ENCODE peak calls at places on chromosome 21, in five cellular contexts. One of them, this sample, is unnamed.

GRCh38 chr21:41630249-41630648 is 122.3 kb upstream of the TMPRSS2 start:
- DNase-seq in CD4-positive, CD25-positive, alpha-beta regulatory T cell: no peak
- DNase-seq in mucosa of gallbladder: no peak
- DNase-seq in activated CD4-positive, alpha-beta T cell treated with anti-CD3 and anti-CD28 coated beads for 4 hours: no peak
- DNase-seq in SW480: no peak
- DNase-seq in this sample: peak

GRCh38 chr21:42321231-42321630 is 6.0 kb upstream of the TFF3 start:
- DNase-seq in CD4-positive, CD25-positive, alpha-beta regulatory T cell: no peak
- DNase-seq in mucosa of gallbladder: no peak
- DNase-seq in activated CD4-positive, alpha-beta T cell treated with anti-CD3 and anti-CD28 coated beads for 4 hours: no peak
- DNase-seq in SW480: no peak
- DNase-seq in this sample: no peak

GRCh38 chr21:31201548-31201947 is 142.5 kb downstream of the TIAM1 start:
- DNase-seq in SW480: no peak
- DNase-seq in mucosa of gallbladder: peak
- DNase-seq in activated CD4-positive, alpha-beta T cell treated with anti-CD3 and anti-CD28 coated beads for 4 hours: no peak
- DNase-seq in CD4-positive, CD25-positive, alpha-beta regulatory T cell: no peak
- DNase-seq in this sample: no peak

GRCh38 chr21:46253610-46254124 is 25.1 kb upstream of the LSS start:
- DNase-seq in CD4-positive, CD25-positive, alpha-beta regulatory T cell: peak
- DNase-seq in activated CD4-positive, alpha-beta T cell treated with anti-CD3 and anti-CD28 coated beads for 4 hours: peak
- DNase-seq in SW480: no peak
- DNase-seq in mucosa of gallbladder: no peak
- DNase-seq in this sample: peak

GRCh38 chr21:27695246-27695645 is 728.4 kb upstream of the ADAMTS5 start:
- DNase-seq in SW480: no peak
- DNase-seq in CD4-positive, CD25-positive, alpha-beta regulatory T cell: no peak
- DNase-seq in mucosa of gallbladder: no peak
- DNase-seq in activated CD4-positive, alpha-beta T cell treated with anti-CD3 and anti-CD28 coated beads for 4 hours: no peak
- DNase-seq in this sample: no peak

GRCh38 chr21:34792504-34793089 is 123.8 kb downstream of the CLIC6 start:
- DNase-seq in CD4-positive, CD25-positive, alpha-beta regulatory T cell: no peak
- DNase-seq in SW480: no peak
- DNase-seq in mucosa of gallbladder: peak
- DNase-seq in activated CD4-positive, alpha-beta T cell treated with anti-CD3 and anti-CD28 coated beads for 4 hours: no peak
- DNase-seq in this sample: no peak

GRCh38 chr21:36926989-36927695 is 39.3 kb downstream of the HLCS start:
- DNase-seq in SW480: no peak
- DNase-seq in mucosa of gallbladder: no peak
- DNase-seq in CD4-positive, CD25-positive, alpha-beta regulatory T cell: no peak
- DNase-seq in activated CD4-positive, alpha-beta T cell treated with anti-CD3 and anti-CD28 coated beads for 4 hours: no peak
- DNase-seq in this sample: peak

GRCh38 chr21:26844258-26845065 is 747 bp downstream of the ADAMTS1 start:
- DNase-seq in activated CD4-positive, alpha-beta T cell treated with anti-CD3 and anti-CD28 coated beads for 4 hours: no peak
- DNase-seq in mucosa of gallbladder: peak
- DNase-seq in SW480: no peak
- DNase-seq in CD4-positive, CD25-positive, alpha-beta regulatory T cell: no peak
- DNase-seq in this sample: no peak

GRCh38 chr21:17783816-17784598 is 35.1 kb downstream of the C21orf91 start:
- DNase-seq in activated CD4-positive, alpha-beta T cell treated with anti-CD3 and anti-CD28 coated beads for 4 hours: peak
- DNase-seq in CD4-positive, CD25-positive, alpha-beta regulatory T cell: peak
- DNase-seq in mucosa of gallbladder: no peak
- DNase-seq in SW480: no peak
- DNase-seq in this sample: peak

GRCh38 chr21:39386194-39386593 is 37.3 kb upstream of the HMGN1 start:
- DNase-seq in mucosa of gallbladder: peak
- DNase-seq in activated CD4-positive, alpha-beta T cell treated with anti-CD3 and anti-CD28 coated beads for 4 hours: no peak
- DNase-seq in CD4-positive, CD25-positive, alpha-beta regulatory T cell: no peak
- DNase-seq in SW480: peak
- DNase-seq in this sample: no peak

GRCh38 chr21:44448651-44449131 is 6.6 kb upstream of the LRRC3 start:
- DNase-seq in SW480: no peak
- DNase-seq in CD4-positive, CD25-positive, alpha-beta regulatory T cell: no peak
- DNase-seq in mucosa of gallbladder: no peak
- DNase-seq in activated CD4-positive, alpha-beta T cell treated with anti-CD3 and anti-CD28 coated beads for 4 hours: no peak
- DNase-seq in this sample: no peak

GRCh38 chr21:42081138-42081537 is 10.0 kb downstream of the UMODL1 start:
- DNase-seq in activated CD4-positive, alpha-beta T cell treated with anti-CD3 and anti-CD28 coated beads for 4 hours: no peak
- DNase-seq in SW480: no peak
- DNase-seq in CD4-positive, CD25-positive, alpha-beta regulatory T cell: no peak
- DNase-seq in mucosa of gallbladder: no peak
- DNase-seq in this sample: no peak

GRCh38 chr21:42228709-42229220 is 9.8 kb downstream of the ABCG1 start:
- DNase-seq in activated CD4-positive, alpha-beta T cell treated with anti-CD3 and anti-CD28 coated beads for 4 hours: no peak
- DNase-seq in mucosa of gallbladder: no peak
- DNase-seq in CD4-positive, CD25-positive, alpha-beta regulatory T cell: no peak
- DNase-seq in SW480: no peak
- DNase-seq in this sample: no peak

GRCh38 chr21:46412521-46413364 is 45.9 kb upstream of the DIP2A start:
- DNase-seq in activated CD4-positive, alpha-beta T cell treated with anti-CD3 and anti-CD28 coated beads for 4 hours: no peak
- DNase-seq in mucosa of gallbladder: no peak
- DNase-seq in CD4-positive, CD25-positive, alpha-beta regulatory T cell: no peak
- DNase-seq in SW480: no peak
- DNase-seq in this sample: no peak

GRCh38 chr21:41529769-41530168 is 21.8 kb upstream of the TMPRSS2 start:
- DNase-seq in CD4-positive, CD25-positive, alpha-beta regulatory T cell: no peak
- DNase-seq in mucosa of gallbladder: no peak
- DNase-seq in activated CD4-positive, alpha-beta T cell treated with anti-CD3 and anti-CD28 coated beads for 4 hours: no peak
- DNase-seq in SW480: no peak
- DNase-seq in this sample: peak

GRCh38 chr21:41831453-41831831 is 47.7 kb downstream of the PRDM15 start:
- DNase-seq in SW480: no peak
- DNase-seq in mucosa of gallbladder: no peak
- DNase-seq in activated CD4-positive, alpha-beta T cell treated with anti-CD3 and anti-CD28 coated beads for 4 hours: no peak
- DNase-seq in CD4-positive, CD25-positive, alpha-beta regulatory T cell: no peak
- DNase-seq in this sample: no peak

GRCh38 chr21:22314963-22315362 is 1316.8 kb downstream of the NCAM2 start:
- DNase-seq in CD4-positive, CD25-positive, alpha-beta regulatory T cell: no peak
- DNase-seq in mucosa of gallbladder: no peak
- DNase-seq in activated CD4-positive, alpha-beta T cell treated with anti-CD3 and anti-CD28 coated beads for 4 hours: no peak
- DNase-seq in SW480: no peak
- DNase-seq in this sample: no peak

GRCh38 chr21:15732996-15733329 is 3.2 kb downstream of the USP25 start:
- DNase-seq in mucosa of gallbladder: no peak
- DNase-seq in activated CD4-positive, alpha-beta T cell treated with anti-CD3 and anti-CD28 coated beads for 4 hours: no peak
- DNase-seq in CD4-positive, CD25-positive, alpha-beta regulatory T cell: no peak
- DNase-seq in SW480: no peak
- DNase-seq in this sample: no peak

GRCh38 chr21:17279663-17280062 is 233.2 kb upstream of the CXADR start:
- DNase-seq in SW480: no peak
- DNase-seq in CD4-positive, CD25-positive, alpha-beta regulatory T cell: no peak
- DNase-seq in activated CD4-positive, alpha-beta T cell treated with anti-CD3 and anti-CD28 coated beads for 4 hours: no peak
- DNase-seq in mucosa of gallbladder: no peak
- DNase-seq in this sample: no peak

GRCh38 chr21:35505067-35505466 is 456.0 kb upstream of the RUNX1 start:
- DNase-seq in SW480: no peak
- DNase-seq in activated CD4-positive, alpha-beta T cell treated with anti-CD3 and anti-CD28 coated beads for 4 hours: no peak
- DNase-seq in mucosa of gallbladder: no peak
- DNase-seq in CD4-positive, CD25-positive, alpha-beta regulatory T cell: no peak
- DNase-seq in this sample: no peak

GRCh38 chr21:42542596-42542995 is 28.9 kb downstream of the SLC37A1 start:
- DNase-seq in CD4-positive, CD25-positive, alpha-beta regulatory T cell: no peak
- DNase-seq in SW480: no peak
- DNase-seq in activated CD4-positive, alpha-beta T cell treated with anti-CD3 and anti-CD28 coated beads for 4 hours: no peak
- DNase-seq in mucosa of gallbladder: no peak
- DNase-seq in this sample: no peak

GRCh38 chr21:43317254-43317748 is 109.6 kb downstream of the SIK1 start:
- DNase-seq in CD4-positive, CD25-positive, alpha-beta regulatory T cell: no peak
- DNase-seq in activated CD4-positive, alpha-beta T cell treated with anti-CD3 and anti-CD28 coated beads for 4 hours: no peak
- DNase-seq in mucosa of gallbladder: no peak
- DNase-seq in SW480: no peak
- DNase-seq in this sample: no peak

GRCh38 chr21:41847066-41847804 is 31.9 kb downstream of the PRDM15 start:
- DNase-seq in CD4-positive, CD25-positive, alpha-beta regulatory T cell: no peak
- DNase-seq in mucosa of gallbladder: no peak
- DNase-seq in SW480: no peak
- DNase-seq in activated CD4-positive, alpha-beta T cell treated with anti-CD3 and anti-CD28 coated beads for 4 hours: no peak
- DNase-seq in this sample: no peak

GRCh38 chr21:38229260-38229877 is 27.4 kb upstream of the KCNJ15 start:
- DNase-seq in mucosa of gallbladder: no peak
- DNase-seq in SW480: no peak
- DNase-seq in activated CD4-positive, alpha-beta T cell treated with anti-CD3 and anti-CD28 coated beads for 4 hours: no peak
- DNase-seq in CD4-positive, CD25-positive, alpha-beta regulatory T cell: no peak
- DNase-seq in this sample: no peak

GRCh38 chr21:31332525-31332924 is 11.5 kb downstream of the TIAM1 start:
- DNase-seq in SW480: no peak
- DNase-seq in mucosa of gallbladder: no peak
- DNase-seq in CD4-positive, CD25-positive, alpha-beta regulatory T cell: no peak
- DNase-seq in activated CD4-positive, alpha-beta T cell treated with anti-CD3 and anti-CD28 coated beads for 4 hours: no peak
- DNase-seq in this sample: no peak

GRCh38 chr21:43269461-43269860 is 100.7 kb downstream of the CRYAA start:
- DNase-seq in CD4-positive, CD25-positive, alpha-beta regulatory T cell: peak
- DNase-seq in activated CD4-positive, alpha-beta T cell treated with anti-CD3 and anti-CD28 coated beads for 4 hours: peak
- DNase-seq in mucosa of gallbladder: no peak
- DNase-seq in SW480: no peak
- DNase-seq in this sample: no peak

GRCh38 chr21:37799193-37800121 is 116.8 kb downstream of the KCNJ6 start:
- DNase-seq in activated CD4-positive, alpha-beta T cell treated with anti-CD3 and anti-CD28 coated beads for 4 hours: no peak
- DNase-seq in CD4-positive, CD25-positive, alpha-beta regulatory T cell: no peak
- DNase-seq in SW480: no peak
- DNase-seq in mucosa of gallbladder: no peak
- DNase-seq in this sample: no peak

GRCh38 chr21:41241341-41241740 is 73.4 kb downstream of the BACE2 start:
- DNase-seq in SW480: no peak
- DNase-seq in CD4-positive, CD25-positive, alpha-beta regulatory T cell: no peak
- DNase-seq in mucosa of gallbladder: no peak
- DNase-seq in activated CD4-positive, alpha-beta T cell treated with anti-CD3 and anti-CD28 coated beads for 4 hours: no peak
- DNase-seq in this sample: no peak

GRCh38 chr21:38897532-38898421 is 92.0 kb downstream of the ETS2 start:
- DNase-seq in SW480: no peak
- DNase-seq in CD4-positive, CD25-positive, alpha-beta regulatory T cell: no peak
- DNase-seq in activated CD4-positive, alpha-beta T cell treated with anti-CD3 and anti-CD28 coated beads for 4 hours: no peak
- DNase-seq in mucosa of gallbladder: no peak
- DNase-seq in this sample: no peak

GRCh38 chr21:35953570-35953969 is 106.8 kb downstream of the SETD4 start:
- DNase-seq in mucosa of gallbladder: peak
- DNase-seq in CD4-positive, CD25-positive, alpha-beta regulatory T cell: no peak
- DNase-seq in SW480: no peak
- DNase-seq in activated CD4-positive, alpha-beta T cell treated with anti-CD3 and anti-CD28 coated beads for 4 hours: no peak
- DNase-seq in this sample: peak

GRCh38 chr21:45862544-45863207 is 118.9 kb upstream of the COL6A1 start:
- DNase-seq in mucosa of gallbladder: no peak
- DNase-seq in SW480: no peak
- DNase-seq in CD4-positive, CD25-positive, alpha-beta regulatory T cell: no peak
- DNase-seq in activated CD4-positive, alpha-beta T cell treated with anti-CD3 and anti-CD28 coated beads for 4 hours: no peak
- DNase-seq in this sample: no peak

GRCh38 chr21:31554511-31555022 is 104.9 kb upstream of the SOD1 start:
- DNase-seq in activated CD4-positive, alpha-beta T cell treated with anti-CD3 and anti-CD28 coated beads for 4 hours: peak
- DNase-seq in SW480: no peak
- DNase-seq in mucosa of gallbladder: no peak
- DNase-seq in CD4-positive, CD25-positive, alpha-beta regulatory T cell: no peak
- DNase-seq in this sample: no peak

GRCh38 chr21:43364851-43365424 is 62.0 kb downstream of the SIK1 start:
- DNase-seq in SW480: no peak
- DNase-seq in activated CD4-positive, alpha-beta T cell treated with anti-CD3 and anti-CD28 coated beads for 4 hours: no peak
- DNase-seq in mucosa of gallbladder: no peak
- DNase-seq in CD4-positive, CD25-positive, alpha-beta regulatory T cell: no peak
- DNase-seq in this sample: peak